ENCODE peak calls at places on chromosomes 13 and 19, in nine cellular contexts. E is stimulated activated memory B cell treated with anti-CD40 and anti-IgM and Interleukin-4, amounts not matched to agents 10 μg/mL and 1 μg/mL and 100 μg/mL, for 72 hours; G is lower lobe of right lung; Q is heart right ventricle; S is right cardiac atrium; B is omental fat pad; U is T-helper 17 cell; L is aorta; O is activated T-cell treated with anti-CD3 and anti-CD28 coated beads, Interleukin-2, amount 50 U/mL, for 72 hours. R is an unnamed sample.

GRCh38 chr19:51064534-51065220 is at the start of gene KLK13:
- ATAC-seq in S (peak), Q (peak), B (peak), E (no peak), O (peak), U (no peak), L (peak), G (peak), R (no peak)

GRCh38 chr19:41795031-41795461 is 1.3 kb upstream of the CEACAM3 start:
- ATAC-seq in L (no peak), B (peak), E (peak), G (peak), U (peak), O (peak), S (peak), Q (peak), R (no peak)

GRCh38 chr13:50699874-50700663 is 143.4 kb downstream of the DLEU7 start:
- ATAC-seq in L (no peak), O (no peak), U (no peak), S (no peak), E (no peak), G (no peak), Q (no peak), B (no peak), R (no peak)

GRCh38 chr13:40076765-40077362 is 421.4 kb downstream of the COG6 start:
- ATAC-seq in E (no peak), L (no peak), G (no peak), U (no peak), O (no peak), B (no peak), S (no peak), Q (no peak), R (no peak)

GRCh38 chr13:36346222-36347083 is at the start of gene SPART:
- ATAC-seq in O (peak), L (peak), E (peak), Q (peak), G (peak), U (peak), B (peak), S (peak), R (peak)

GRCh38 chr19:58227964-58228583 is 640 bp upstream of the ZNF544 start:
- ATAC-seq in U (peak), G (no peak), S (no peak), B (no peak), E (no peak), Q (no peak), L (no peak), O (no peak), R (no peak)

GRCh38 chr19:46488551-46488950 is 7.1 kb downstream of the PNMA8B start:
- ATAC-seq in B (no peak), U (no peak), Q (no peak), O (no peak), L (no peak), E (no peak), G (no peak), S (no peak), R (no peak)

GRCh38 chr13:22447132-22447886 is 733.5 kb upstream of the SGCG start:
- ATAC-seq in G (no peak), O (no peak), E (no peak), B (no peak), S (no peak), U (no peak), L (no peak), Q (peak), R (no peak)

GRCh38 chr13:41707192-41707858 is 250.0 kb downstream of the RGCC start:
- ATAC-seq in G (no peak), S (peak), U (no peak), B (no peak), L (peak), E (no peak), Q (no peak), O (no peak), R (no peak)

GRCh38 chr19:51111606-51112005 is 3.4 kb upstream of the CTU1 start:
- ATAC-seq in U (no peak), Q (no peak), E (no peak), O (no peak), L (no peak), S (no peak), G (no peak), B (no peak), R (no peak)

GRCh38 chr19:18833141-18833476 is 1.4 kb downstream of the UPF1 start:
- ATAC-seq in E (no peak), O (no peak), S (no peak), G (no peak), Q (no peak), U (no peak), B (no peak), L (no peak), R (no peak)

GRCh38 chr13:26498524-26499208 is 58.8 kb upstream of the WASF3 start:
- ATAC-seq in Q (peak), O (no peak), E (no peak), U (no peak), G (no peak), S (no peak), L (no peak), B (no peak), R (no peak)

GRCh38 chr19:49338691-49339363 is 3.6 kb downstream of the CD37 start:
- ATAC-seq in B (peak), E (no peak), Q (peak), U (no peak), O (no peak), S (peak), G (peak), L (peak), R (peak)

GRCh38 chr13:45695198-45695730 is 6.9 kb upstream of the CBY2 start:
- ATAC-seq in U (no peak), Q (no peak), O (peak), S (peak), E (peak), G (peak), L (no peak), B (peak), R (no peak)

GRCh38 chr19:38544569-38545315 is 73.0 kb downstream of the MAP4K1 start:
- ATAC-seq in Q (no peak), B (no peak), E (no peak), G (no peak), S (no peak), O (peak), L (no peak), U (no peak), R (no peak)

GRCh38 chr13:73290844-73291243 is 232.0 kb downstream of the KLF5 start:
- ATAC-seq in Q (no peak), O (no peak), G (no peak), E (no peak), L (no peak), B (no peak), U (no peak), S (no peak), R (no peak)

GRCh38 chr13:50224534-50224933 is 209.3 kb downstream of the KCNRG start:
- ATAC-seq in G (no peak), B (peak), S (no peak), Q (peak), E (peak), L (no peak), U (no peak), O (peak), R (no peak)

GRCh38 chr13:53264751-53265150 is 236.1 kb downstream of the OLFM4 start:
- ATAC-seq in G (no peak), Q (no peak), S (no peak), B (no peak), O (no peak), L (no peak), E (no peak), U (no peak), R (no peak)

GRCh38 chr19:55209430-55210119 is at the start of gene PTPRH:
- ATAC-seq in S (no peak), L (no peak), O (no peak), Q (no peak), E (peak), G (peak), U (no peak), B (no peak), R (no peak)

GRCh38 chr13:30752991-30753616 is 17.8 kb downstream of the ALOX5AP start:
- ATAC-seq in S (no peak), B (no peak), G (no peak), E (no peak), O (no peak), L (no peak), U (no peak), Q (no peak), R (no peak)

GRCh38 chr19:55440411-55441105 is 2.5 kb downstream of the SHISA7 start:
- ATAC-seq in O (peak), S (no peak), E (no peak), B (no peak), L (no peak), U (peak), Q (no peak), G (no peak), R (no peak)

GRCh38 chr13:30846311-30846710 is 59.8 kb upstream of the MEDAG start:
- ATAC-seq in G (no peak), O (no peak), S (no peak), B (no peak), Q (no peak), E (no peak), U (no peak), L (no peak), R (no peak)

GRCh38 chr19:34359954-34360315 is 5.1 kb upstream of the GPI start:
- ATAC-seq in E (no peak), G (no peak), B (no peak), Q (no peak), U (no peak), S (peak), L (no peak), O (no peak), R (no peak)

GRCh38 chr13:97306646-97307045 is 84.5 kb downstream of the MBNL2 start:
- ATAC-seq in E (no peak), L (no peak), B (no peak), U (no peak), Q (peak), O (no peak), G (no peak), S (no peak), R (no peak)

GRCh38 chr19:51593138-51593890 is 22.2 kb downstream of the ZNF175 start:
- ATAC-seq in E (no peak), G (no peak), U (no peak), L (no peak), O (no peak), S (no peak), Q (no peak), B (no peak), R (no peak)

GRCh38 chr13:75505327-75505726 is 23.4 kb upstream of the TBC1D4 start:
- ATAC-seq in U (no peak), G (peak), O (no peak), S (no peak), E (no peak), L (no peak), B (no peak), Q (peak), R (peak)

GRCh38 chr19:49746206-49746958 is 16.7 kb downstream of the TSKS start:
- ATAC-seq in B (peak), U (peak), E (peak), Q (peak), S (peak), L (peak), G (peak), O (peak), R (peak)

GRCh38 chr19:53057904-53058579 is 13.5 kb downstream of the ERVV-2 start:
- ATAC-seq in O (no peak), G (peak), S (peak), B (no peak), Q (peak), E (no peak), L (no peak), U (no peak), R (no peak)

GRCh38 chr19:55958356-55958755 is 10.7 kb downstream of the NLRP8 start:
- ATAC-seq in B (no peak), O (no peak), U (no peak), S (no peak), G (no peak), Q (no peak), E (no peak), L (no peak), R (no peak)

GRCh38 chr13:25881946-25882574 is 169.8 kb downstream of the SHISA2 start:
- ATAC-seq in U (no peak), L (no peak), O (no peak), S (no peak), E (no peak), B (no peak), G (no peak), Q (no peak), R (no peak)

GRCh38 chr19:18541992-18542935 is 1.1 kb downstream of the FKBP8 start:
- ATAC-seq in B (no peak), S (no peak), U (no peak), G (no peak), O (no peak), Q (no peak), E (no peak), L (peak), R (no peak)

GRCh38 chr19:50969413-50969760 is at the start of gene KLK6:
- ATAC-seq in B (peak), S (no peak), Q (no peak), L (no peak), E (no peak), O (no peak), U (no peak), G (peak), R (no peak)

GRCh38 chr13:40673414-40673813 is 7.0 kb upstream of the FOXO1 start:
- ATAC-seq in O (no peak), G (no peak), L (no peak), E (no peak), U (no peak), S (no peak), B (no peak), Q (no peak), R (no peak)

GRCh38 chr13:67229438-67230242 is 496 bp downstream of the PCDH9 start:
- ATAC-seq in S (peak), G (no peak), O (no peak), Q (peak), E (no peak), B (peak), U (peak), L (peak), R (peak)

GRCh38 chr13:44302948-44303575 is 70.6 kb upstream of the SERP2 start:
- ATAC-seq in O (peak), G (no peak), Q (no peak), L (peak), E (no peak), B (no peak), S (no peak), U (no peak), R (no peak)

GRCh38 chr19:18460313-18460712 is 22.4 kb upstream of the ISYNA1 start:
- ATAC-seq in G (peak), B (peak), U (no peak), L (peak), E (no peak), O (no peak), Q (peak), S (peak), R (peak)

GRCh38 chr19:39098365-39099269 is 14.4 kb downstream of the ACP7 start:
- ATAC-seq in B (no peak), E (peak), G (peak), U (no peak), Q (no peak), S (no peak), L (no peak), O (no peak), R (no peak)

GRCh38 chr19:46630806-46631205 is 5.2 kb downstream of the GNG8 start:
- ATAC-seq in L (no peak), U (no peak), Q (no peak), E (no peak), G (no peak), O (no peak), S (no peak), B (no peak), R (no peak)

R was measured in gastroesophageal sphincter.